ENCODE peak calls at places on chromosomes 6 and 20, in nine cellular contexts. O is NCI-H2081; V is skeletal muscle cell; A is activated CD4-positive, alpha-beta T cell treated with anti-CD3 and anti-CD28 coated beads, Interleukin-2, amount 10 ng/mL, durations not matched to agents 7 days and 5 days; C is left cardiac atrium; Z is CD8-positive, alpha-beta memory T cell; X is effector memory CD8-positive, alpha-beta T cell; S is activated T-cell treated with anti-CD3 and anti-CD28 coated beads for 24 hours; L is NCI-H748 treated with DMSO at 0.1 percent for 48 hours. J is an unnamed sample.

GRCh38 chr6:42520786-42521607 is 42.8 kb upstream of the UBR2 start:
- DNase-seq in V (no peak), A (no peak), O (no peak), S (peak), C (no peak), L (no peak), Z (no peak), X (no peak), J (peak)

GRCh38 chr6:166003569-166003968 is 164.1 kb downstream of the TBXT start:
- DNase-seq in A (no peak), L (no peak), Z (no peak), S (no peak), X (no peak), C (no peak), V (no peak), O (no peak), J (no peak)

GRCh38 chr6:20117474-20117873 is 94.8 kb downstream of the MBOAT1 start:
- DNase-seq in X (no peak), O (no peak), L (no peak), V (no peak), S (no peak), C (no peak), Z (no peak), A (no peak), J (peak)

GRCh38 chr20:62925420-62926228 is 681 bp downstream of the DIDO1 start:
- DNase-seq in S (no peak), L (no peak), C (peak), A (peak), Z (peak), O (peak), X (peak), V (no peak), J (no peak)

GRCh38 chr20:57498425-57499400 is 26.2 kb downstream of the CTCFL start:
- DNase-seq in S (no peak), X (peak), V (peak), A (peak), C (no peak), O (peak), L (no peak), Z (no peak), J (no peak)

GRCh38 chr6:154306696-154307095 is 49.9 kb downstream of the IPCEF1 start:
- DNase-seq in C (no peak), A (no peak), V (no peak), O (no peak), X (no peak), Z (no peak), L (no peak), S (no peak), J (no peak)

GRCh38 chr20:33099842-33100538 is 20.5 kb downstream of the BPIFB4 start:
- DNase-seq in Z (no peak), A (no peak), S (no peak), C (no peak), L (no peak), X (no peak), O (no peak), V (no peak), J (no peak)

GRCh38 chr6:90870561-90870960 is 283.7 kb upstream of the MAP3K7 start:
- DNase-seq in O (no peak), C (no peak), A (no peak), X (no peak), Z (no peak), V (no peak), S (no peak), L (no peak), J (no peak)

GRCh38 chr6:125808591-125808990 is 17.8 kb downstream of the NCOA7 start:
- DNase-seq in Z (no peak), X (no peak), S (no peak), A (no peak), C (no peak), L (no peak), V (no peak), O (no peak), J (no peak)

GRCh38 chr20:48672324-48672723 is 155.5 kb downstream of the PREX1 start:
- DNase-seq in S (no peak), X (no peak), V (no peak), L (no peak), A (no peak), O (no peak), Z (no peak), C (no peak), J (no peak)

GRCh38 chr20:61803903-61804804 is 261.5 kb downstream of the TAF4 start:
- DNase-seq in A (no peak), V (peak), S (no peak), L (no peak), O (no peak), Z (peak), C (no peak), X (no peak), J (no peak)

GRCh38 chr6:89148016-89148750 is 2.3 kb downstream of the PM20D2 start:
- DNase-seq in V (no peak), C (no peak), O (no peak), L (no peak), X (no peak), A (no peak), S (peak), Z (no peak), J (no peak)

GRCh38 chr6:41936073-41936837 is 5.4 kb downstream of the CCND3 start:
- DNase-seq in A (peak), V (peak), C (peak), S (peak), L (peak), Z (peak), X (peak), O (peak), J (peak)

GRCh38 chr6:44918893-44919292 is 409.2 kb upstream of the RUNX2 start:
- DNase-seq in V (no peak), S (no peak), L (no peak), X (no peak), Z (no peak), A (no peak), O (no peak), C (no peak), J (no peak)

GRCh38 chr6:44898296-44898930 is 429.7 kb upstream of the RUNX2 start:
- DNase-seq in O (no peak), C (no peak), Z (no peak), S (no peak), A (no peak), V (peak), L (no peak), X (no peak), J (peak)

GRCh38 chr6:4973415-4973814 is 30.4 kb downstream of the RPP40 start:
- DNase-seq in C (no peak), X (no peak), A (no peak), Z (no peak), V (no peak), L (no peak), S (no peak), O (no peak), J (no peak)

J was measured in non-pigmented ciliary epithelial cell.